ENCODE peak calls at places on chromosomes 5 and 9, in six cellular contexts. P is uterus, W is upper lobe of left lung, J is tibial nerve, V is ovary, U is GM12891. H is an unnamed sample.

GRCh38 chr9:105296889-105297288 is 52.4 kb downstream of the SLC44A1 start:
- DNase-seq in P (no peak), J (no peak), U (no peak), W (no peak), V (no peak), H (peak)

GRCh38 chr9:93908591-93909241 is 46.4 kb downstream of the BARX1 start:
- DNase-seq in J (no peak), V (no peak), W (no peak), P (no peak), U (no peak), H (no peak)

GRCh38 chr9:109627042-109627441 is 128.9 kb upstream of the PTPN3 start:
- DNase-seq in P (no peak), J (no peak), U (no peak), W (no peak), V (no peak), H (no peak)

GRCh38 chr9:20537269-20537668 is 85.0 kb downstream of the MLLT3 start:
- DNase-seq in J (no peak), U (no peak), V (no peak), P (no peak), W (no peak), H (no peak)

GRCh38 chr9:89942643-89943042 is 337.8 kb downstream of the GADD45G start:
- DNase-seq in P (no peak), J (no peak), U (no peak), W (no peak), V (no peak), H (no peak)

GRCh38 chr9:84466580-84467285 is 126.2 kb upstream of the SLC28A3 start:
- DNase-seq in U (no peak), P (no peak), J (no peak), W (no peak), V (no peak), H (no peak)

GRCh38 chr5:173751266-173751600 is 134.8 kb upstream of the BOD1 start:
- DNase-seq in J (no peak), P (no peak), V (no peak), U (no peak), W (no peak), H (no peak)

GRCh38 chr9:137542486-137542885 is 7.7 kb downstream of the PNPLA7 start:
- DNase-seq in V (peak), W (no peak), J (no peak), P (no peak), U (no peak), H (no peak)

GRCh38 chr9:33029106-33029788 is 4.2 kb downstream of the DNAJA1 start:
- DNase-seq in W (no peak), V (no peak), U (no peak), J (no peak), P (no peak), H (no peak)

GRCh38 chr9:5869315-5870019 is 21.2 kb upstream of the MLANA start:
- DNase-seq in V (no peak), P (no peak), J (no peak), W (no peak), U (peak), H (peak)

GRCh38 chr9:81613002-81613750 is 76.2 kb downstream of the TLE1 start:
- DNase-seq in V (peak), W (peak), J (peak), P (peak), U (no peak), H (no peak)

GRCh38 chr5:148179234-148179824 is 11.0 kb downstream of the SPINK14 start:
- DNase-seq in P (no peak), W (no peak), J (no peak), V (no peak), U (no peak), H (peak)

GRCh38 chr5:59548807-59549357 is 344.6 kb downstream of the PDE4D start:
- DNase-seq in U (no peak), V (no peak), P (no peak), W (no peak), J (no peak), H (no peak)

GRCh38 chr9:96293481-96293880 is 8.5 kb downstream of the HSD17B3 start:
- DNase-seq in U (no peak), V (no peak), J (no peak), W (no peak), P (no peak), H (no peak)

GRCh38 chr9:136080716-136081112 is 14.4 kb downstream of the NACC2 start:
- DNase-seq in J (no peak), V (peak), P (no peak), U (no peak), W (peak), H (no peak)

GRCh38 chr9:125904155-125904841 is 157.1 kb downstream of the PBX3 start:
- DNase-seq in W (no peak), P (no peak), U (no peak), J (no peak), V (no peak), H (no peak)

GRCh38 chr5:157994271-157994691 is 135.3 kb upstream of the CLINT1 start:
- DNase-seq in J (no peak), P (no peak), V (no peak), W (no peak), U (no peak), H (no peak)

GRCh38 chr5:118875131-118875530 is 113.2 kb downstream of the DTWD2 start:
- DNase-seq in W (no peak), V (no peak), J (no peak), U (no peak), P (no peak), H (no peak)

DNA sequence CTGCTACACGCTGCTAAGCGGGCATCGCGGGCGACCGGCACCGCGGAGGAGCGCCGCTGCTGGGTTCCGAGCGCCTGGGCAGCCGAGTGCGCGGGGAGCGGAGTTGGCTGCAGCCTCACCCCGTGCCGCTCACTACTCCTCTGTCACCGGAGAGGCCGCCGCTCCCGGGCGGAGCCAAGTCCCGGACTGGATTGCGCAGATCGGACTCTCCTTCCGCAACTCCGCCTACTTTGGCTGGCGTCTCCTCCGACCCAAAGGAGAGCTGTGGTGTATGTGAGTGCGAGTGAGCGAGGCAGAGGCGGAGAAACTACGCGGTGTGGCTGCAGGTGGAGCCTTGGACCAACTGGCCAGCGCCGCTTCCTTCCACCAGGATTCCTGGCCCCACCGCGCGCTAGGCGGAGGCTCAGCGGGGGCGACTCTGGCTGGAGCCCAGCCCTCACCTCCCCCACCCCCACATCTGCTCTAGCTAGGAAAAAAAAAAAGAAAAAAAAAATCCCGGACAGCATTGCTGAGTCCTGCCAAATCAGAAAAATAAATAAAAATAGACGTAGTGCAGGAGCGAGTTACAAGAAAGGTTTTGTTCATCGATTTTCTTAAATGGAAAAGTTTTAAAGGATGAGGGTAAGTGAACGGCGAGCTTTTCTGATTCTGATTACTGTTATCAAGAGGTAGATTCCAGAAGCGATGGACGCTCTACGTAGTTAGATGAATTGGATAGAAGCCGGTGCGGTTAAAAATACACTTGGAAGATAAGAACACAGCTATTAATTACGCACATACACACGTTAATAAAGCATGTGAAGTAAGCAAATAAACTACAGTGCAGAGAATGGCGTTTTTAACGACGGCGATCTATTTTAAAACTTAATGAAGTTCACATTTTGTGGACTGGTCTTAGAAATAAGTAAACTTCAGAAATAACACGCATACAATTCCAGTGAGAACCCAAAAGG is at the start of gene SEMA6A:
- DNase-seq in V (peak), P (peak), J (peak), W (peak), U (peak), H (peak)
- TF ChIP-seq POLR2A in V (peak), P (peak), J (peak), W (peak), U (no peak), H (no peak)

GRCh38 chr9:99743455-99743854 is 78.2 kb upstream of the NR4A3 start:
- DNase-seq in J (no peak), P (no peak), V (no peak), W (no peak), U (no peak), H (no peak)
- TF ChIP-seq POLR2A in J (no peak), P (no peak), V (no peak), W (no peak), U (no peak), H (no peak)

GRCh38 chr5:128237504-128237903 is 153.9 kb downstream of the SLC12A2 start:
- DNase-seq in J (no peak), U (no peak), W (no peak), P (peak), V (no peak), H (no peak)
- TF ChIP-seq POLR2A in J (no peak), U (no peak), W (no peak), P (no peak), V (no peak), H (no peak)

GRCh38 chr5:142324377-142324870 is 397 bp downstream of the SPRY4 start:
- DNase-seq in W (peak), J (no peak), P (peak), V (peak), U (peak), H (no peak)

GRCh38 chr5:142326480-142326938 is 1.7 kb upstream of the SPRY4 start:
- DNase-seq in W (no peak), J (no peak), P (no peak), V (no peak), U (no peak), H (no peak)

GRCh38 chr5:142323480-142324376 is 1.1 kb downstream of the SPRY4 start:
- DNase-seq in U (no peak), W (peak), J (no peak), V (peak), P (no peak), H (no peak)

GRCh38 chr5:142325677-142326479 is 1.1 kb upstream of the SPRY4 start:
- DNase-seq in P (no peak), J (peak), W (peak), U (peak), V (peak), H (peak)

DNA sequence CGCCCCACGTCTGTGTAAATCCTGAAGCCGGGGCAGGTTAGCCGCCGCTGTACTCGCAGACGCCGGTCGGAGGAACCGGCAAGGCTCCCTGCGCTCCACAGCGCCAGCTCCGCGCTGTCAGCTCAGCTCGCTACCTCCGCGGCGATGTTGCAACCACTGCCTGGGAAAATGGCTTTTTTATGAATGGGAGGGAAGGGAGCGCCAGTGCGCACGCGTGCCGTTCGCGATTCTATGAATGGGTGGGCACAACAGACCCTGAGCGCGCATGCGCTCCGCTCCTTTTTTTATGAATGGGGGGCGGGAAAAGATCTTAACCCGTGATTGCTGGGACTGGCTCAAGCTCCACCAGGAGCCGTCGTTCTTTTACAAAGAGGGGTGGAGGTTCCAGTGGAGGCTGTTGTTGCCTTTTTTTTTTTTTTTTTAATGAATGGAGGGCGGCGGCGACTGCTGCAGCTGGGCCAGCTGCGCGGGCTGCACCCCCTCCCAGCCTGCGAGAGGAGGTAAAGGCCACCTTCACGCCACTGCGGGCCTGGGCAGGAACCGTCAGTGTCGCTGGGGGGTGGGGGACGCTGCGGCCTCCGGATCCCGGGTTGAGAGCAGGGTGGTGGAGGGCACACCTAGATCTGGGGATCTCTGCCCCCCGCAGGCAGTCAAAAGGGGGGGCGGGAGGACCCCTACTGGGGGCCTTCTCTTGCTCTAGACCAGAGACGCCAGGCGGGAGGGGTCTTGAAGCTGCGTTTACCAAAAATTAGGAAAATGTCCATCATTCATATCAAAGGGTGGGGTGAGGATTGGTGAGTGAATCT is at the start of gene SPRY4:
- DNase-seq in U (peak), J (peak), V (peak), W (peak), P (peak), H (peak)
- TF ChIP-seq POLR2A in U (peak), J (peak), V (peak), W (peak), P (peak), H (peak)

DNA sequence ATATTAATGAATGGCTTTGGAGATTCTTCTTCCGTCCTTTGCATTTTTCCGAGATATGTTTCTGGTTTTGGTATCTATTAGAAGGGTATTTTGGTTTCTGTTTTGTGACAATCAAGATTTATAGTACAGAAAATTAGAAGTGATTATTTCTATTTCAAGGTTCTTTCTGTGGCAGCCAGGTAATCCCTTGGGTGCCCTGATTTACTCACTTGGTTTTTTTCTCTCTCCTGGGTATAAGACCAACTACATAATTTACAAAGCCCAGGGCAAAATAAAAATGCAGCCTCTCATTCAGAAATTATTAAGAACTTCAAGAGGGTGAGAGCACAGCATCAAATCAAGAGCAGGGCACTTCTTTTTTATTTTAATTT is 2.0 kb upstream of the RNF14 start:
- DNase-seq in P (no peak), V (no peak), W (no peak), U (no peak), J (no peak), H (no peak)
- TF ChIP-seq POLR2A in P (no peak), V (no peak), W (no peak), U (no peak), J (no peak), H (no peak)

GRCh38 chr9:124297915-124298645 is 40.3 kb downstream of the NEK6 start:
- DNase-seq in P (no peak), U (no peak), J (no peak), W (peak), V (no peak), H (no peak)

GRCh38 chr9:124298646-124299235 is 41.0 kb downstream of the NEK6 start:
- DNase-seq in V (no peak), J (no peak), W (no peak), U (no peak), P (no peak), H (no peak)

GRCh38 chr9:124296800-124297552 is 39.2 kb downstream of the NEK6 start:
- DNase-seq in U (no peak), V (no peak), J (no peak), W (no peak), P (no peak), H (no peak)

GRCh38 chr9:124296094-124296493 is 38.3 kb downstream of the NEK6 start:
- DNase-seq in W (no peak), V (no peak), U (no peak), P (no peak), J (no peak), H (no peak)

GRCh38 chr9:124297553-124297905 is 39.8 kb downstream of the NEK6 start:
- DNase-seq in P (peak), U (no peak), V (peak), W (peak), J (peak), H (no peak)
- TF ChIP-seq POLR2A in P (no peak), U (no peak), V (no peak), W (no peak), J (peak), H (no peak)

GRCh38 chr9:28203036-28203435 is 629.8 kb upstream of the C9orf72 start:
- DNase-seq in J (no peak), P (no peak), U (no peak), V (no peak), W (no peak), H (no peak)

DNA sequence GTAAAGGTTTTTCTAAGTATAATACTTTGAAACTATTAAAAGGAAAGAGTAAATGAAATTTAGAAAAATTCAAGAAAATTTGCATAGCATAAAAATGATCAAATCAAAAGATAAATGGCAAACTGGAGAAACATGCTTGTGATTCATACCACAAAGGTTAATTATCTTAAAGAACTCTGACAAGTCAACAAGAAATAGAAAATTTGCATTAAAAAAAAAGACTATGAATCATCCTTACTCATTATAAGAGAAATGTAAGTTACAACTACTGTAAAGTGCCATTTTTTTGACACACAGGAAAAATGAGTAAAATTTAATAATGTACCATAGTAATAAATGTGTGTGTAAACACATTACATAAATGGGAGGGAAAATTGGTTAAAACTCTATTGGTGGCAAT is 624.4 kb upstream of the C9orf72 start:
- DNase-seq in P (no peak), U (no peak), J (no peak), V (no peak), W (no peak), H (no peak)
- TF ChIP-seq POLR2A in P (no peak), U (no peak), J (no peak), V (no peak), W (no peak), H (no peak)

H was measured in erythroblast.